ENCODE peak calls at places on chromosomes 6 and 20, in eight cellular contexts. D is mucosa of descending colon, G is cardiac muscle cell, Q is thoracic aorta, P is GM20000, K is A549, I is endothelial cell, X is lower lobe of right lung. C is an unnamed sample.

GRCh38 chr6:15881150-15881549 is 218.3 kb upstream of the DTNBP1 start:
- DNase-seq in X (no peak), G (no peak), D (no peak), K (no peak), I (no peak), Q (no peak), P (no peak), C (no peak)

GRCh38 chr20:58069207-58069606 is 159.2 kb downstream of the ANKRD60 start:
- DNase-seq in X (no peak), G (no peak), Q (no peak), D (no peak), P (no peak), K (no peak), I (no peak), C (no peak)

GRCh38 chr6:154901856-154902552 is 93.1 kb upstream of the TIAM2 start:
- DNase-seq in K (no peak), X (no peak), D (no peak), I (no peak), Q (no peak), P (no peak), G (no peak), C (no peak)

GRCh38 chr20:53773792-53774371 is 180.2 kb upstream of the ZNF217 start:
- DNase-seq in G (no peak), I (no peak), K (peak), X (no peak), D (no peak), Q (no peak), P (no peak), C (no peak)

GRCh38 chr20:38450412-38450975 is 15.4 kb upstream of the SNHG17 start:
- DNase-seq in I (no peak), G (no peak), K (no peak), Q (no peak), D (no peak), P (no peak), X (no peak), C (no peak)

GRCh38 chr6:158544428-158544827 is 15.5 kb upstream of the TMEM181 start:
- DNase-seq in X (no peak), D (no peak), Q (no peak), K (no peak), G (peak), I (no peak), P (no peak), C (no peak)

GRCh38 chr6:121540210-121540609 is 104.8 kb downstream of the GJA1 start:
- DNase-seq in K (no peak), P (no peak), Q (no peak), G (no peak), I (no peak), D (no peak), X (no peak), C (no peak)

GRCh38 chr6:18323935-18324707 is 59.8 kb upstream of the DEK start:
- DNase-seq in G (peak), I (peak), D (no peak), K (peak), X (no peak), P (peak), Q (no peak), C (no peak)

GRCh38 chr6:111543913-111544435 is 61.0 kb upstream of the REV3L start:
- DNase-seq in P (no peak), I (no peak), K (no peak), G (no peak), Q (no peak), D (no peak), X (no peak), C (no peak)

GRCh38 chr6:140134224-140134623 is 759.8 kb upstream of the CITED2 start:
- DNase-seq in K (no peak), Q (no peak), P (no peak), I (no peak), X (no peak), D (no peak), G (no peak), C (no peak)

GRCh38 chr20:54606384-54606783 is 131.0 kb downstream of the DOK5 start:
- DNase-seq in X (no peak), Q (no peak), G (no peak), I (no peak), K (no peak), P (peak), D (no peak), C (no peak)

GRCh38 chr6:31156647-31157046 is 955 bp downstream of the CCHCR1 start:
- DNase-seq in K (no peak), Q (no peak), P (no peak), G (no peak), I (no peak), D (no peak), X (no peak), C (no peak)

GRCh38 chr6:90406957-90407356 is 110.3 kb upstream of the BACH2 start:
- DNase-seq in Q (no peak), P (no peak), X (no peak), G (peak), I (no peak), D (no peak), K (no peak), C (no peak)

GRCh38 chr20:7617797-7618196 is 322.5 kb downstream of the HAO1 start:
- DNase-seq in X (no peak), P (no peak), G (no peak), K (no peak), Q (no peak), I (no peak), D (no peak), C (no peak)

GRCh38 chr6:169832247-169832948 is 81.0 kb downstream of the ERMARD start:
- DNase-seq in Q (no peak), P (no peak), D (no peak), I (no peak), X (no peak), K (no peak), G (no peak), C (no peak)

GRCh38 chr6:64049736-64050135 is 414.1 kb downstream of the PHF3 start:
- DNase-seq in K (no peak), G (no peak), Q (no peak), P (no peak), D (no peak), I (no peak), X (no peak), C (no peak)

GRCh38 chr6:2765896-2766766 is 938 bp downstream of the WRNIP1 start:
- DNase-seq in Q (no peak), P (peak), K (peak), D (peak), X (peak), G (peak), I (peak), C (peak)

GRCh38 chr20:57659789-57660509 is 39.7 kb upstream of the ZBP1 start:
- DNase-seq in X (peak), G (no peak), D (no peak), K (no peak), P (no peak), I (peak), Q (peak), C (peak)

GRCh38 chr6:122839477-122839876 is 50.4 kb downstream of the SMPDL3A start:
- DNase-seq in D (no peak), P (peak), X (no peak), I (peak), G (peak), Q (no peak), K (peak), C (no peak)

GRCh38 chr6:102075539-102075938 is 682.0 kb downstream of the GRIK2 start:
- DNase-seq in X (no peak), P (no peak), Q (no peak), D (no peak), I (no peak), G (no peak), K (no peak), C (no peak)

GRCh38 chr6:17877196-17877889 is 110.1 kb downstream of the KIF13A start:
- DNase-seq in P (no peak), D (no peak), I (no peak), X (no peak), K (peak), G (no peak), Q (no peak), C (no peak)

GRCh38 chr6:130697661-130698535 is 129.3 kb upstream of the SMLR1 start:
- DNase-seq in X (no peak), D (peak), K (peak), Q (no peak), G (peak), P (peak), I (peak), C (no peak)

GRCh38 chr6:122654016-122654415 is 43.8 kb downstream of the PKIB start:
- DNase-seq in X (no peak), D (no peak), Q (no peak), I (no peak), K (no peak), P (no peak), G (no peak), C (no peak)

GRCh38 chr6:71678081-71678480 is 208.3 kb upstream of the RIMS1 start:
- DNase-seq in G (no peak), D (no peak), P (no peak), Q (no peak), K (no peak), I (no peak), X (no peak), C (no peak)

GRCh38 chr6:44569131-44569530 is 181.6 kb downstream of the CDC5L start:
- DNase-seq in Q (no peak), D (no peak), K (no peak), P (no peak), I (no peak), G (no peak), X (no peak), C (no peak)

GRCh38 chr6:109059591-109060021 is 35.0 kb downstream of the SESN1 start:
- DNase-seq in P (peak), X (no peak), K (no peak), Q (no peak), G (no peak), I (no peak), D (no peak), C (no peak)

GRCh38 chr20:62409935-62410741 is 3.1 kb upstream of the CABLES2 start:
- DNase-seq in I (peak), P (peak), K (peak), D (peak), Q (no peak), X (peak), G (peak), C (peak)

GRCh38 chr6:105817370-105817769 is 268.8 kb upstream of the PRDM1 start:
- DNase-seq in P (no peak), D (no peak), Q (no peak), X (no peak), I (no peak), K (no peak), G (no peak), C (no peak)

GRCh38 chr20:39144757-39145156 is 182.6 kb downstream of the DHX35 start:
- DNase-seq in D (no peak), K (no peak), P (no peak), X (no peak), Q (no peak), G (no peak), I (no peak), C (no peak)

GRCh38 chr20:46021361-46022359 is 7.4 kb upstream of the SLC12A5 start:
- DNase-seq in P (peak), X (no peak), K (peak), G (peak), I (peak), D (peak), Q (no peak), C (no peak)

GRCh38 chr6:3913077-3913957 is 64.1 kb downstream of the FAM50B start:
- DNase-seq in D (no peak), G (no peak), I (no peak), K (peak), X (no peak), P (no peak), Q (peak), C (no peak)

GRCh38 chr20:1345030-1345755 is 16.3 kb upstream of the SDCBP2 start:
- DNase-seq in Q (no peak), D (no peak), K (no peak), I (no peak), G (no peak), P (no peak), X (no peak), C (no peak)

GRCh38 chr6:33761922-33762629 is 15.4 kb upstream of the IP6K3 start:
- DNase-seq in D (peak), G (peak), K (peak), X (peak), P (peak), Q (no peak), I (peak), C (peak)

GRCh38 chr6:115750292-115750691 is 310.4 kb downstream of the FRK start:
- DNase-seq in P (no peak), K (no peak), G (no peak), D (no peak), Q (no peak), X (no peak), I (no peak), C (no peak)

GRCh38 chr20:37257530-37257929 is 4.1 kb downstream of the GHRH start:
- DNase-seq in D (no peak), Q (no peak), K (no peak), X (no peak), G (no peak), P (no peak), I (no peak), C (no peak)

DNA sequence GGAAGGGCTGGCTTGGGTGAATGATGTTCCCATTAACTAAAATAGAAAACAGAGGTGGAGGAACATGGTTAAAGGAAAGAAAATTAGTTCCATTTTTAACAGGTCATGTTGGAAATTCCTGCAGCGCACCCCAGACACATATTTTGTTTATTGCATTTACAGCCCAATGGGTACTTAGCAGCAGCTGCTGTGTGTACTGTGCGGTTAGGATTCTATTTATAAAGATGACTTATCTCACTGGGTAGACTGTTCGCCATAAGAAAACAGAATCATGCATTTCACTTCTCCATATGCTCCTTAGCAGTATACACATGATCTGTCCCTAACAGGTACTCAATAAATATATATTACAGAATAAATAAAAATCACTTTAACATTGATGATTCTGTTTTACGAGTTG is 135.8 kb downstream of the SLC35F1 start:
- DNase-seq in D (no peak), Q (no peak), P (no peak), K (no peak), G (no peak), I (no peak), X (no peak), C (no peak)
- TF ChIP-seq CTCF in D (no peak), Q (no peak), P (no peak), K (no peak), G (no peak), I (no peak), X (no peak), C (no peak)

DNA sequence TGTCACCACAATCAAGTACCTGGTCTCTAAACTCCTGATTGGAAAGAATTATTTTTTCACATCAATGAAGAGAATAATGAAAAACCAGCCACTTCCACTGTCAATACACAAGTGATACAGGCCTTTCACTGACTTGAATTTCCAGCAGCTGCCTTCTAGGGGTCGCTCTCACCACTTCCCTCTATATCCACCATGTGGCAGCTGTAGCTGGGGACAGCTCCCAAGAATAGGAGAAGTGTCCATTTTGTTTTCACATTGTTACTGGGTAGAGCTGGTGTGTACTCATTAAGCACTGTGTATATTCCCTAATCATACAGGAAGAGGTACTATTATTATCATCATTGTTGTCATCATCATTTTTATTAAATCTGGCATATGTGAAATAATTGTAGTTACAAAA is 438.4 kb upstream of the SPTLC3 start:
- DNase-seq in Q (no peak), G (peak), D (peak), P (no peak), X (no peak), I (peak), K (peak), C (no peak)
- TF ChIP-seq CTCF in Q (no peak), G (peak), D (peak), P (peak), X (no peak), I (peak), K (peak), C (no peak)

GRCh38 chr20:41508335-41508734 is 109.8 kb downstream of the CHD6 start:
- DNase-seq in X (no peak), Q (no peak), I (peak), K (no peak), D (peak), P (no peak), G (no peak), C (no peak)
- TF ChIP-seq CTCF in X (no peak), Q (no peak), I (no peak), K (no peak), D (no peak), P (no peak), G (no peak), C (no peak)

GRCh38 chr20:59645316-59645715 is 41.0 kb downstream of the PHACTR3 start:
- DNase-seq in Q (no peak), P (no peak), X (no peak), I (no peak), G (no peak), D (no peak), K (no peak), C (no peak)

GRCh38 chr20:59646487-59646886 is 42.1 kb downstream of the PHACTR3 start:
- DNase-seq in G (no peak), P (no peak), K (no peak), D (no peak), I (no peak), Q (no peak), X (no peak), C (no peak)

GRCh38 chr20:59644371-59644939 is 40.1 kb downstream of the PHACTR3 start:
- DNase-seq in K (no peak), X (no peak), I (no peak), D (no peak), G (no peak), Q (no peak), P (no peak), C (no peak)

GRCh38 chr20:59647271-59647670 is 42.9 kb downstream of the PHACTR3 start:
- DNase-seq in D (no peak), Q (no peak), K (no peak), X (no peak), P (no peak), I (no peak), G (no peak), C (no peak)

DNA sequence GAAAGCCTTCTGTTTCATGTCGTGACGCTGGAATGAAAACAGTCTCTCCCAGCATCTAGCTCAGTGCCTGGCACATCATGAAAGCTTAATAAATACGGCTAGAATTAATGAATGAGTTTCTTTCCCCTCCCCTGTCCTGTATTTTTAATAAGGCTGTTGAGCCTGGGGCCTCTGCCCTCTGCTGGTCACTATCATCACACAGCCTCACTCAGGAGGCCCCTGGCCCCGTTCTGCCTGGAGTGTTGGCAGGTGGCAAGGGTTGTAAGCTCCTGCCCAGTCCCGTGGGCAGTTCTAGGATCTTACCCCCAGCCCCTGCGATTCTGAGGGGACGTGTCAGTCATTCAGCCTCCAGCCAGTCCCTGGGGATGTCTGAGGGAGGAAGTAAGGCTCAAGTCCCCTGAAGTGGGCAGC is 41.4 kb downstream of the PHACTR3 start:
- DNase-seq in P (no peak), Q (no peak), K (no peak), I (no peak), G (no peak), D (no peak), X (no peak), C (no peak)
- TF ChIP-seq CTCF in P (no peak), Q (no peak), K (no peak), I (peak), G (no peak), D (no peak), X (peak), C (peak)

GRCh38 chr6:36913082-36913481 is 27.3 kb downstream of the C6orf89 start:
- DNase-seq in K (no peak), D (no peak), X (no peak), P (no peak), I (no peak), G (no peak), Q (no peak), C (no peak)

GRCh38 chr6:36912583-36912982 is 26.8 kb downstream of the C6orf89 start:
- DNase-seq in K (no peak), I (peak), P (peak), Q (no peak), D (no peak), G (no peak), X (no peak), C (no peak)

GRCh38 chr6:36916159-36916558 is 30.4 kb downstream of the C6orf89 start:
- DNase-seq in K (no peak), Q (no peak), I (no peak), D (no peak), P (no peak), G (no peak), X (no peak), C (no peak)

GRCh38 chr6:36915599-36915998 is 29.8 kb downstream of the C6orf89 start:
- DNase-seq in Q (no peak), P (no peak), K (no peak), X (no peak), I (no peak), G (no peak), D (no peak), C (no peak)

DNA sequence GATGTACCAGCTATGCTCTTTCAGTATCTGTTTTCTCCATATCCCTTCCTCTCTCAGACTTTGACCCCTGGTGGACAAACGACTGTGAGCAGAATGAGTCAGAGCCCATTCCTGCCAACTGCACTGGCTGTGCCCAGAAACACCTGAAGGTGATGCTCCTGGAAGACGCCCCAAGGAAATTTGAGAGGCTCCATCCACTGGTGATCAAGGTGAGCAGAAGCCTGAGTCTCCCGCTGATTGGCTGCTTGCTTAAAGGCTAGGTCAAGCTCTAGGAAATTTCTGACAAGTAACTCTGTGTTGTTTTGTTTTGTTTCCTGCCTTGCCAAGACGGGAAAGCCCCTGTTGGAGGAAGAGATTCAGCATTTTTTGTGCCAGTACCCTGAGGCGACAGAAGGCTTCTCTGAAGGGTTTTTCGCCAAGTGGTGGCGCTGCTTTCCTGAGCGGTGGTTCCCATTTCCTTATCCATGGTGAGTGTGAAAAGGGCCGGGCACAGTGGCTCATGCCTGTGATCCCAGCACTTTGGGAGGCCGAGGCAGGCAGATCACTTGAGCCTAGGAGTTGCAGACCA is 28.6 kb downstream of the C6orf89 start:
- DNase-seq in P (no peak), X (peak), K (peak), G (peak), I (peak), D (peak), Q (no peak), C (no peak)
- TF ChIP-seq CTCF in P (no peak), X (peak), K (peak), G (peak), I (peak), D (no peak), Q (peak), C (peak)

DNA sequence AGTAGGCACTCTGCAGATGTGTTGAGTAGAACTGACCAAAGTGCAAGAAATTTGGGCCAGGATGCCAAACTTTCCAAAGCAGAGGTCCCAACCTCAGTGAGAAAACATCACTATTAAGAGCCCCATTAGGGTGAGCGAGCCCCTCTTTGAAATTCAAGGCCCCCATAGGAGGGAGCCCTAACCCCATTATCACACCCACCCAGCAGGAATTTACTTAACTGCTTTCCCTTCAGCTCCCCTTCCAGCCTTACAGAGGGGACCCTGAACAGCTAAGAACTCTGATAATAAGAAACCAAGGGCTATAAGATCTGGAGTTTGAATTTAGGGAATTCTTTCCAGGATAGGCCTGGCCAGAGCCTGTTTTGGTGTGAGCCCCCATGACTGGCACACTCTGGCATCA is 130.7 kb downstream of the NFATC2 start:
- DNase-seq in P (no peak), D (no peak), Q (no peak), X (no peak), I (no peak), G (no peak), K (no peak), C (no peak)
- TF ChIP-seq CTCF in P (no peak), D (no peak), Q (no peak), X (no peak), I (no peak), G (no peak), K (no peak), C (no peak)

GRCh38 chr6:53734473-53735299 is 60.1 kb upstream of the LRRC1 start:
- DNase-seq in P (peak), G (peak), I (peak), Q (no peak), X (peak), D (peak), K (peak), C (peak)
- TF ChIP-seq CTCF in P (no peak), G (peak), I (peak), Q (no peak), X (peak), D (no peak), K (peak), C (peak)

C was measured in left ventricle myocardium inferior.